ENCODE peak calls at places on chromosomes 16 and 17, in eight cellular contexts. A is lower leg skin, H is body of pancreas, Z is mesendoderm, I is tibial nerve, N is NT2/D1, W is mammary epithelial cell, J is stomach. V is an unnamed sample.
A peak's percentile ranks its signal among the peaks of the same experiment; 100 is the strongest.

GRCh38 chr16:262121-262745 is 13.5 kb downstream of the RGS11 start:
- DNase-seq in J (no peak), W (no peak), Z (no peak), H (no peak), A (no peak), N (no peak), I (no peak), V (no peak)

GRCh38 chr16:89565506-89566372 is 5.3 kb downstream of the RPL13 start:
- DNase-seq in I (no peak), J (peak; percentile 70), A (peak; percentile 90), W (peak; percentile 79), H (peak; percentile 74), N (peak; percentile 64), Z (peak; percentile 83), V (peak; percentile 40)

GRCh38 chr17:50511058-50511457 is 2.8 kb downstream of the MYCBPAP start:
- DNase-seq in Z (peak; percentile 35), I (no peak), J (no peak), W (no peak), H (no peak), N (no peak), A (no peak), V (no peak)

GRCh38 chr17:51000835-51001638 is 119.6 kb downstream of the SPAG9 start:
- DNase-seq in I (peak; percentile 64), Z (peak; percentile 71), N (peak; percentile 15), W (peak; percentile 44), H (no peak), A (no peak), J (no peak), V (peak; percentile 67)

GRCh38 chr17:60158751-60159478 is 9.1 kb downstream of the CA4 start:
- DNase-seq in I (no peak), Z (no peak), A (no peak), N (no peak), H (no peak), J (no peak), W (no peak), V (no peak)

GRCh38 chr17:38852771-38853291 is 690 bp downstream of the RPL23 start:
- DNase-seq in N (no peak), I (no peak), H (no peak), J (no peak), Z (peak; percentile 60), W (no peak), A (no peak), V (no peak)

GRCh38 chr17:56038136-56038535 is 115.1 kb upstream of the ANKFN1 start:
- DNase-seq in W (no peak), J (no peak), Z (no peak), N (no peak), A (no peak), H (no peak), I (no peak), V (no peak)

GRCh38 chr17:57226793-57227192 is 29.5 kb upstream of the MSI2 start:
- DNase-seq in N (no peak), H (no peak), A (no peak), J (no peak), Z (no peak), I (no peak), W (no peak), V (no peak)

GRCh38 chr17:1162116-1162855 is 17.5 kb downstream of the ABR start:
- DNase-seq in J (no peak), N (no peak), Z (no peak), W (no peak), H (no peak), A (no peak), I (no peak), V (no peak)

GRCh38 chr16:46857261-46857962 is 26.4 kb upstream of the C16orf87 start:
- DNase-seq in A (no peak), N (no peak), Z (no peak), J (no peak), W (peak; percentile 21), I (no peak), H (peak; percentile 43), V (peak; percentile 64)

GRCh38 chr16:28182183-28182582 is 29.6 kb downstream of the XPO6 start:
- DNase-seq in W (no peak), A (no peak), N (no peak), I (no peak), J (no peak), H (no peak), Z (no peak), V (no peak)

GRCh38 chr16:17313085-17313611 is 157.6 kb downstream of the XYLT1 start:
- DNase-seq in H (peak; percentile 21), N (no peak), W (peak; percentile 35), Z (no peak), A (no peak), I (peak; percentile 26), J (no peak), V (no peak)

DNA sequence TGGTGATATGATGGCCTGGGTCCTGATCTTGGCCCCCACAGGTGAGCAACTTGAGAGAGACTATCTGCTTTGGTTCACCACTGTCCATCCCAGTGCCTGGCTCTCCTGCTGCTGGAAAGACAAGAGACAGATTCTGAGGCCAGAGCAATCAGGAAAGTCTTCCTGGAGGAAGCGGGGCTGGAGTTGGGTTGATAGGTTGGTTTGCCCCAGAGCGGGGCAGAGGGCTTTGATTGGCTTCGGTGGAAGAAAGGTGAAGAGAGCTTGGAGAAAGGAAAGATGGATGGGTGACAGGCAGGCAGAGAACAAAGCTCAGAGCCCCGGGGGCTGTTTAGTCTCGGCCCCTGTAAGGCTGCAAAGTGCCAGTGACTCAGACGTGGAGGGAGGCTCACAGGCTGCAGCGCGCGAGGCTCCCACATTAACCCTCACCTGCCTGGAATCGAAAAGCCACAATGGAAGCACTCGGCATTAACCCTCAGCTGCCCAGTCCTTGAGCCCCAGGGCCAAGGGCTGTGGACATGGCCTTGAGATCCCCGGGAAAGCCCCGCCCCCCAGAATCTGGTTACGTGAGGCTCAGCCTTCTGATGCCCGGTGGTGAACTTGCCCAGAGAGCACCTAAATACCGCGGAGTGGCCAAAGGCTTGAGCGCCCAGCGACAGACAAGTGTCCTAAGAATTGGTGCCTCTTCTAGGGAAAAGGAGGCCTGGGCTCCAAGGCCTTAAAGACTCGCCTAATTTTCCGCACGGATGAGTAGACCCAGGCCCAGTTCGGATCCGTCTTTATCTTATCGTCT is 988 bp upstream of the CPNE2 start:
- DNase-seq in W (peak; percentile 47), H (peak; percentile 39), Z (peak; percentile 90), I (peak; percentile 48), A (peak; percentile 89), N (no peak), J (peak; percentile 33), V (peak; percentile 71)
- H3K4me3 ChIP-seq in W (peak overlapping the region; percentile 19), H (peak overlapping the region; percentile 43), Z (no peak overlapping the region), I (peak overlapping the region; percentile 83), A (no peak overlapping the region), N (peak overlapping the region; percentile 76), J (peak overlapping the region; percentile 70), V (peak overlapping the region; percentile 39)

DNA sequence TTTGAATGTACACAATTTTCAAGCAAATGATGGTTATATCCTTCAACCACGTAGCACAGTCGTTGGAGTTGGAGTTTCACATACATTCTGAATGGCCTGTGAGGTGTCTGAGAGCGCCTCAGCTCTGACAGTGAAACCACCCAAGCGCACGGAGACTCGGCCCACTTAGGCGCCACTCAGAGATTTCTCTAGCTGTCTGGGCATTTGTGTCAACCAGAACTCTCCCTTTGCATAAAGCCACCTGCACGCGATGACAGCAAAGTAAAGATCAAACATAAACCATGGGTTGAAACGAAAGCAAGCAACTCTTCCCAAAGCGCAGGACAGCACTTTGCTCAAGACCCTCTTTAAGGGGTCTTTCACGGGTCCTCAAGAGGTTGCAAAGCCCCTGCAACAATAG is 543 bp downstream of the SLC6A4 start:
- DNase-seq in Z (no peak), N (no peak), H (no peak), J (no peak), A (peak; percentile 49), W (no peak), I (no peak), V (no peak)
- H3K4me3 ChIP-seq in Z (no peak overlapping the region), N (no peak overlapping the region), H (no peak overlapping the region), J (peak overlapping the region; percentile 41), A (no peak overlapping the region), W (peak overlapping the region; percentile 25), I (no peak overlapping the region), V (no peak overlapping the region)

GRCh38 chr17:77560841-77561240 is 397.7 kb upstream of the TNRC6C start:
- DNase-seq in N (no peak), A (no peak), J (no peak), Z (no peak), I (no peak), W (no peak), H (no peak), V (no peak)

GRCh38 chr17:77564278-77564920 is 394.1 kb upstream of the TNRC6C start:
- DNase-seq in H (no peak), J (no peak), N (no peak), I (no peak), A (no peak), Z (no peak), W (no peak), V (no peak)

GRCh38 chr17:77566151-77566550 is 392.4 kb upstream of the TNRC6C start:
- DNase-seq in Z (no peak), A (no peak), W (no peak), H (no peak), I (no peak), N (no peak), J (no peak), V (no peak)

GRCh38 chr17:77565166-77565565 is 393.3 kb upstream of the TNRC6C start:
- DNase-seq in H (no peak), N (no peak), I (no peak), A (no peak), J (no peak), W (no peak), Z (no peak), V (no peak)

DNA sequence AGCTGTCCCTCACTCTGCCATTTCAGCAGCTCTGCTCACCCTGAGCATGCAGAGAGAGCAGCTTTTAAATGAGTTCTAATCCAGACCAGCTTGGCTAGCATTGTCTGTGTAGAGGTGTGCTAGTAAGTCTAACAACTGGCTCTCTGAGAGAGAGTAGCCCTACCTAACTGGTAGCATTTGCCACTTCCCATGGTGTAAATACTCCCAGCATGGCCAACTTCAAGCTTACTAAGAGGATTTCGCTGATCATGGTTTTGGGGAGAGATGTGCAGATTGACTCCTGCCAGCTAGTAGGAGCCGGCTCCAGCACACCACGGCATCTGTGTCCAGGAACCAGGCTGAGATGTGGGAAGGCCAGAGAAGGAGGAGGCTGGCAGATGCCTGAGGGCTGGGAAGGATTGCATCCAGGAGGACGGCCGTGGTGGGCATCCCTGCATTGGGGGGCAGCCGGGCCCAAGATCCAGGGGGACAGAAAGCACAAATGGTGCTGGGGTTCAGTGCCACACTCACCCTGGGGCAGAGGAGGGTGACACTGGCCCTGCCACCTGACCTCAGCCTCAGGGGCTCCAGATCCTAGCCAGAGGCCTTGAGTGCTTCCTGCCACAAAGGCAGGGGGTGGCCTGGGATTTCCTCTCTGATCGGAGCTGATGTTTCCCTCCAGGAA is 394.9 kb upstream of the TNRC6C start:
- DNase-seq in W (no peak), J (no peak), I (no peak), A (no peak), Z (no peak), N (no peak), H (no peak), V (no peak)
- H3K4me3 ChIP-seq in W (no peak overlapping the region), J (no peak overlapping the region), I (no peak overlapping the region), A (no peak overlapping the region), Z (no peak overlapping the region), N (no peak overlapping the region), H (no peak overlapping the region), V (no peak overlapping the region)

DNA sequence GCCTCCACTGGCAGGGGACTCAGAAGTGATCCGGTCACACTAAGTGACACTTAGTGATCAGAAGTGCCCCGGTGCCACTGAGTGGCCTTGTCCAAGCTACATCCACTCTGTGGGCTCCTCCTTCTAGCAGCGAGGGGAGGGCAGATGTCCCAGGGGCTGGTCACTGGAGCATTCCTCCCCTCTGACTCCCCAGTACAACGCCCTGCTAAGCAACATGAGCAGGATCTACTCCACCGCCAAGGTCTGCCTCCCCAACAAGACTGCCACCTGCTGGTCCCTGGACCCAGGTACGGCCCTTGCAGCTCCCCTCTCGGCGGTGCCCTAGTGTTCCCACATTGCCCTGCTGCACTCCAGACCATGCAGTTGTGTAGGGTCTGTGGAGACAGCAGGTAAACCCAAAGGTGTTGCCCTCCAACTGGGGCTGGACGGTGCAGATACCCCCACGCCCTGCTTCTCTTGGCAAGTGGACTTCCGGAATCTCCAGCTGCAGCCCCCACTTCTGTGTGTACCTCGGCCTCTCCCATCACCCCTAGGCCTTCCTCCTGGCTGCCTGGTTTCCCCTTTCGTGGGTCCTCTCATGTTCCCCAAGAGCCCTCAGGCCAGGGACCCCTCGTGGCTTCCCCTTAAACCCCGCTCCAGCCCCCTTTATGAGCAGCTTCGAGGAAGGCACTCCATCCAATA is 2.1 kb downstream of the ACE start:
- DNase-seq in W (peak; percentile 81), Z (peak; percentile 95), A (peak; percentile 95), I (peak; percentile 80), J (peak; percentile 88), H (peak; percentile 88), N (peak; percentile 58), V (peak; percentile 92)
- H3K4me3 ChIP-seq in W (no peak overlapping the region), Z (no peak overlapping the region), A (no peak overlapping the region), I (no peak overlapping the region), J (no peak overlapping the region), H (no peak overlapping the region), N (no peak overlapping the region), V (no peak overlapping the region)